ENCODE peak calls at places on chromosomes 16 and 17, in eight cellular contexts. One of them, this sample, is unnamed.

GRCh38 chr16:15967655-15968315 is 18.4 kb downstream of the ABCC1 start:
- DNase-seq in stomach: no peak
- DNase-seq in spleen: no peak
- DNase-seq in K562: no peak
- DNase-seq in prostate gland: no peak
- DNase-seq in breast epithelium: no peak
- DNase-seq in sigmoid colon: no peak
- DNase-seq in GM12892: no peak
- DNase-seq in this sample: no peak

GRCh38 chr16:30548392-30549255 is 9.6 kb downstream of the ZNF764 start:
- DNase-seq in GM12892: no peak
- DNase-seq in prostate gland: no peak
- DNase-seq in sigmoid colon: no peak
- DNase-seq in breast epithelium: no peak
- DNase-seq in K562: no peak
- DNase-seq in stomach: no peak
- DNase-seq in spleen: no peak
- DNase-seq in this sample: no peak

GRCh38 chr17:35313875-35314409 is 59.5 kb downstream of the SLFN11 start:
- DNase-seq in sigmoid colon: no peak
- DNase-seq in K562: peak
- DNase-seq in spleen: peak
- DNase-seq in breast epithelium: peak
- DNase-seq in stomach: no peak
- DNase-seq in GM12892: peak
- DNase-seq in prostate gland: no peak
- DNase-seq in this sample: no peak

GRCh38 chr17:80035937-80036714 is at the start of gene CCDC40:
- DNase-seq in spleen: peak
- DNase-seq in breast epithelium: peak
- DNase-seq in prostate gland: peak
- DNase-seq in K562: peak
- DNase-seq in stomach: peak
- DNase-seq in sigmoid colon: peak
- DNase-seq in GM12892: peak
- DNase-seq in this sample: peak

GRCh38 chr16:56300901-56301351 is 109.6 kb downstream of the GNAO1 start:
- DNase-seq in stomach: no peak
- DNase-seq in breast epithelium: no peak
- DNase-seq in spleen: peak
- DNase-seq in sigmoid colon: no peak
- DNase-seq in K562: no peak
- DNase-seq in prostate gland: no peak
- DNase-seq in GM12892: no peak
- DNase-seq in this sample: no peak

GRCh38 chr16:84383106-84383505 is 14.8 kb downstream of the ATP2C2 start:
- DNase-seq in K562: no peak
- DNase-seq in GM12892: no peak
- DNase-seq in stomach: no peak
- DNase-seq in sigmoid colon: no peak
- DNase-seq in breast epithelium: no peak
- DNase-seq in spleen: peak
- DNase-seq in prostate gland: no peak
- DNase-seq in this sample: no peak

GRCh38 chr17:6455321-6455705 is 11.1 kb downstream of the PIMREG start:
- DNase-seq in spleen: peak
- DNase-seq in sigmoid colon: no peak
- DNase-seq in breast epithelium: no peak
- DNase-seq in K562: no peak
- DNase-seq in GM12892: no peak
- DNase-seq in stomach: peak
- DNase-seq in prostate gland: no peak
- DNase-seq in this sample: no peak

GRCh38 chr17:80760501-80760900 is 215.9 kb downstream of the RPTOR start:
- DNase-seq in GM12892: no peak
- DNase-seq in sigmoid colon: peak
- DNase-seq in K562: no peak
- DNase-seq in spleen: peak
- DNase-seq in breast epithelium: peak
- DNase-seq in stomach: peak
- DNase-seq in prostate gland: peak
- DNase-seq in this sample: no peak

GRCh38 chr17:73267648-73268537 is 6.2 kb upstream of the CPSF4L start:
- DNase-seq in stomach: no peak
- DNase-seq in sigmoid colon: no peak
- DNase-seq in spleen: no peak
- DNase-seq in prostate gland: no peak
- DNase-seq in K562: no peak
- DNase-seq in GM12892: no peak
- DNase-seq in breast epithelium: no peak
- DNase-seq in this sample: no peak

GRCh38 chr17:35666967-35667552 is 64.4 kb upstream of the RASL10B start:
- DNase-seq in stomach: no peak
- DNase-seq in sigmoid colon: no peak
- DNase-seq in prostate gland: no peak
- DNase-seq in breast epithelium: no peak
- DNase-seq in spleen: no peak
- DNase-seq in GM12892: no peak
- DNase-seq in K562: no peak
- DNase-seq in this sample: no peak

GRCh38 chr17:78899361-78900260 is 3.4 kb downstream of the CEP295NL start:
- DNase-seq in sigmoid colon: no peak
- DNase-seq in prostate gland: no peak
- DNase-seq in breast epithelium: no peak
- DNase-seq in GM12892: no peak
- DNase-seq in K562: no peak
- DNase-seq in spleen: no peak
- DNase-seq in stomach: no peak
- DNase-seq in this sample: peak

GRCh38 chr16:745739-746138 is 4.9 kb upstream of the CIAO3 start:
- DNase-seq in breast epithelium: no peak
- DNase-seq in sigmoid colon: no peak
- DNase-seq in spleen: peak
- DNase-seq in stomach: peak
- DNase-seq in prostate gland: no peak
- DNase-seq in GM12892: peak
- DNase-seq in K562: peak
- DNase-seq in this sample: no peak
- TF ChIP-seq POLR2A in breast epithelium: no peak
- TF ChIP-seq POLR2A in sigmoid colon: no peak
- TF ChIP-seq POLR2A in spleen: no peak
- TF ChIP-seq POLR2A in stomach: no peak
- TF ChIP-seq POLR2A in prostate gland: no peak
- TF ChIP-seq POLR2A in GM12892: no peak
- TF ChIP-seq POLR2A in K562: no peak
- TF ChIP-seq POLR2A in this sample: no peak

GRCh38 chr17:48787850-48788249 is 29.2 kb downstream of the TTLL6 start:
- DNase-seq in breast epithelium: no peak
- DNase-seq in stomach: no peak
- DNase-seq in prostate gland: no peak
- DNase-seq in GM12892: no peak
- DNase-seq in spleen: no peak
- DNase-seq in sigmoid colon: no peak
- DNase-seq in K562: peak
- DNase-seq in this sample: no peak

GRCh38 chr17:48790607-48791127 is 26.4 kb downstream of the TTLL6 start:
- DNase-seq in K562: peak
- DNase-seq in spleen: no peak
- DNase-seq in stomach: no peak
- DNase-seq in GM12892: no peak
- DNase-seq in sigmoid colon: no peak
- DNase-seq in breast epithelium: no peak
- DNase-seq in prostate gland: no peak
- DNase-seq in this sample: no peak

GRCh38 chr17:48791128-48792032 is 25.6 kb downstream of the TTLL6 start:
- DNase-seq in K562: peak
- DNase-seq in breast epithelium: peak
- DNase-seq in sigmoid colon: peak
- DNase-seq in prostate gland: peak
- DNase-seq in GM12892: peak
- DNase-seq in stomach: peak
- DNase-seq in spleen: no peak
- DNase-seq in this sample: peak

GRCh38 chr17:48795444-48796162 is 21.4 kb downstream of the TTLL6 start:
- DNase-seq in sigmoid colon: no peak
- DNase-seq in breast epithelium: no peak
- DNase-seq in prostate gland: no peak
- DNase-seq in stomach: no peak
- DNase-seq in GM12892: no peak
- DNase-seq in spleen: no peak
- DNase-seq in K562: no peak
- DNase-seq in this sample: no peak

DNA sequence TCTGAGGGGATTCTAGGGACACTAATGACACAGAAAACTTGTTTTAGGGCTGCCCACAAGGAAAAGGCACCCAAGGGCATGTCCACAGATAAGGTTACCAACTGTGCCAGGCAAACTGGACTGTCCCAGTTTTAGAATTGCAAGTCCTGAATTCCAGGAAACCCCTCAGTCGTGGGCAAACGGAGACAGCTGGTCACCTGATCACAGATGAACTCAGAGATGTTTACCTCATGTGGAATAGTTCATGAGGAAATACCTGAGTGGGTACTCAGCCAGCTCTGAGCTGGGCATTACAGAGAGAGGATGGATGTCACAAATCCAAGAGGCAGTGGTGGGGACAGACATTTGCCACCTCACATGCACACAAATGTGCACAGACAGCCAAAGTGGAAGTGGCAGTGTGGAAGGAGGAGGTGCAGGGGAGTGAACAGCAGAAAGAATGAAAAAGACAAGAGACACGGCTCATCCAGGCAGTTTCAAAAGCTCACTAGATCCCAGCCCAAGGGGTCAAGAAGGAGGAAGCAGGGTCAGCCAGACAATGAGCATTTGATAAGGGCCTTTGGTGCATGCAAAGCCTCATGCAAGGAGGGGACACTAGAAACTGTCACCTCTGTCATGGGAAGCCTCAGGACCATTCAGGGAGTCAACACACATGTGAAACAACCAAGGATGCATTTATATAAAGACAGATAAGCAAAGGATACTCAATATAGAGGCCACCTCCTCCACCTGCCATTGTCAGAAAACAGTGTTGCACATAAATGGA is 24.8 kb downstream of the TTLL6 start:
- DNase-seq in K562: no peak
- DNase-seq in stomach: no peak
- DNase-seq in GM12892: no peak
- DNase-seq in sigmoid colon: no peak
- DNase-seq in prostate gland: no peak
- DNase-seq in spleen: no peak
- DNase-seq in breast epithelium: no peak
- DNase-seq in this sample: no peak
- TF ChIP-seq POLR2AphosphoS5 in K562: no peak
- TF ChIP-seq POLR2AphosphoS5 in stomach: no peak
- TF ChIP-seq POLR2AphosphoS5 in GM12892: no peak
- TF ChIP-seq POLR2AphosphoS5 in sigmoid colon: no peak
- TF ChIP-seq POLR2AphosphoS5 in prostate gland: no peak
- TF ChIP-seq POLR2AphosphoS5 in spleen: no peak
- TF ChIP-seq POLR2AphosphoS5 in breast epithelium: no peak
- TF ChIP-seq POLR2AphosphoS5 in this sample: no peak

GRCh38 chr17:75414488-75414887 is 9.0 kb upstream of the GRB2 start:
- DNase-seq in stomach: no peak
- DNase-seq in GM12892: no peak
- DNase-seq in breast epithelium: no peak
- DNase-seq in K562: no peak
- DNase-seq in spleen: no peak
- DNase-seq in prostate gland: no peak
- DNase-seq in sigmoid colon: no peak
- DNase-seq in this sample: no peak

GRCh38 chr17:75418523-75419050 is 13.1 kb upstream of the GRB2 start:
- DNase-seq in stomach: no peak
- DNase-seq in breast epithelium: no peak
- DNase-seq in GM12892: no peak
- DNase-seq in prostate gland: no peak
- DNase-seq in K562: no peak
- DNase-seq in sigmoid colon: no peak
- DNase-seq in spleen: no peak
- DNase-seq in this sample: no peak

GRCh38 chr17:75417054-75417453 is 11.6 kb upstream of the GRB2 start:
- DNase-seq in breast epithelium: no peak
- DNase-seq in prostate gland: no peak
- DNase-seq in sigmoid colon: no peak
- DNase-seq in stomach: no peak
- DNase-seq in GM12892: no peak
- DNase-seq in spleen: no peak
- DNase-seq in K562: no peak
- DNase-seq in this sample: no peak

GRCh38 chr17:75412455-75413317 is 7.2 kb upstream of the GRB2 start:
- DNase-seq in prostate gland: peak
- DNase-seq in GM12892: peak
- DNase-seq in K562: peak
- DNase-seq in sigmoid colon: peak
- DNase-seq in breast epithelium: peak
- DNase-seq in stomach: peak
- DNase-seq in spleen: no peak
- DNase-seq in this sample: no peak

GRCh38 chr17:75416006-75416405 is 10.5 kb upstream of the GRB2 start:
- DNase-seq in sigmoid colon: no peak
- DNase-seq in K562: no peak
- DNase-seq in spleen: no peak
- DNase-seq in breast epithelium: no peak
- DNase-seq in GM12892: no peak
- DNase-seq in prostate gland: no peak
- DNase-seq in stomach: no peak
- DNase-seq in this sample: no peak
- TF ChIP-seq POLR2A in sigmoid colon: no peak
- TF ChIP-seq POLR2A in K562: no peak
- TF ChIP-seq POLR2A in spleen: no peak
- TF ChIP-seq POLR2A in breast epithelium: no peak
- TF ChIP-seq POLR2A in GM12892: no peak
- TF ChIP-seq POLR2A in prostate gland: no peak
- TF ChIP-seq POLR2A in stomach: no peak
- TF ChIP-seq POLR2A in this sample: no peak

GRCh38 chr16:66551362-66551761 is 1.0 kb upstream of the CKLF start:
- DNase-seq in breast epithelium: no peak
- DNase-seq in prostate gland: no peak
- DNase-seq in sigmoid colon: no peak
- DNase-seq in stomach: no peak
- DNase-seq in GM12892: no peak
- DNase-seq in spleen: peak
- DNase-seq in K562: peak
- DNase-seq in this sample: no peak
- TF ChIP-seq POLR2AphosphoS5 in breast epithelium: no peak
- TF ChIP-seq POLR2AphosphoS5 in prostate gland: no peak
- TF ChIP-seq POLR2AphosphoS5 in sigmoid colon: no peak
- TF ChIP-seq POLR2AphosphoS5 in stomach: no peak
- TF ChIP-seq POLR2AphosphoS5 in GM12892: no peak
- TF ChIP-seq POLR2AphosphoS5 in spleen: no peak
- TF ChIP-seq POLR2AphosphoS5 in K562: no peak
- TF ChIP-seq POLR2AphosphoS5 in this sample: no peak